ENCODE peak calls at places on chromosome 12, in seven cellular contexts. B, Z, R, W, C, Q and M are unnamed samples.

GRCh38 chr12:12379831-12380730 is 23.2 kb downstream of the BORCS5 start:
- DNase-seq in Z (no peak), B (no peak), R (no peak), C (no peak), W (no peak), Q (peak; percentile 22), M (no peak)

GRCh38 chr12:7100239-7100638 is 8.0 kb upstream of the C1R start:
- DNase-seq in B (no peak), Q (no peak), Z (no peak), R (no peak), W (no peak), C (no peak), M (no peak)

GRCh38 chr12:72453079-72453478 is 180.9 kb downstream of the TRHDE start:
- DNase-seq in B (no peak), W (no peak), Q (no peak), Z (no peak), C (no peak), R (no peak), M (no peak)

GRCh38 chr12:96402061-96402460 is 1.8 kb upstream of the CDK17 start:
- DNase-seq in B (no peak), C (no peak), Z (peak; percentile 30), Q (no peak), R (no peak), W (no peak), M (no peak)

GRCh38 chr12:32273063-32273521 is 126.3 kb upstream of the FGD4 start:
- DNase-seq in B (no peak), W (no peak), R (no peak), C (no peak), Z (peak; percentile 69), Q (no peak), M (no peak)

GRCh38 chr12:65229441-65229840 is 49.0 kb upstream of the MSRB3 start:
- DNase-seq in R (no peak), W (no peak), Z (no peak), C (peak; percentile 54), B (peak; percentile 33), Q (no peak), M (peak; percentile 11)

GRCh38 chr12:25648460-25648859 is 95.4 kb upstream of the LMNTD1 start:
- DNase-seq in Z (no peak), Q (peak; percentile 66), R (peak; percentile 81), W (no peak), C (peak; percentile 21), B (peak; percentile 46), M (no peak)

GRCh38 chr12:1583421-1584078 is 10.8 kb downstream of the FBXL14 start:
- DNase-seq in R (peak; percentile 82), Q (peak; percentile 88), B (peak; percentile 81), C (peak; percentile 80), Z (peak; percentile 93), W (no peak), M (peak; percentile 77)

GRCh38 chr12:95204141-95204866 is 13.0 kb downstream of the FGD6 start:
- DNase-seq in B (peak; percentile 56), C (no peak), Q (peak; percentile 56), W (no peak), Z (no peak), R (peak; percentile 86), M (no peak)

GRCh38 chr12:6961278-6961694 is 9.2 kb downstream of the PHB2 start:
- DNase-seq in Q (no peak), R (peak; percentile 74), B (peak; percentile 45), C (no peak), W (peak; percentile 90), Z (no peak), M (no peak)

GRCh38 chr12:108922918-108923317 is 43.0 kb downstream of the DAO start:
- DNase-seq in B (no peak), Z (no peak), R (no peak), C (no peak), Q (no peak), W (no peak), M (no peak)

GRCh38 chr12:75455839-75456238 is 24.7 kb upstream of the GLIPR1 start:
- DNase-seq in C (no peak), B (no peak), W (no peak), Q (no peak), R (no peak), Z (no peak), M (no peak)

GRCh38 chr12:76901628-76902386 is 23.0 kb upstream of the CSRP2 start:
- DNase-seq in Z (no peak), Q (no peak), C (no peak), B (no peak), W (no peak), R (no peak), M (no peak)

GRCh38 chr12:121753844-121754264 is 39.6 kb downstream of the RHOF start:
- DNase-seq in R (no peak), Z (no peak), B (no peak), Q (no peak), C (no peak), W (no peak), M (no peak)

GRCh38 chr12:3341594-3341993 is 149.4 kb upstream of the PRMT8 start:
- DNase-seq in R (no peak), Z (no peak), Q (no peak), B (no peak), C (no peak), W (no peak), M (no peak)

GRCh38 chr12:524167-524951 is 64.6 kb downstream of the B4GALNT3 start:
- DNase-seq in W (no peak), R (no peak), Z (no peak), B (no peak), Q (no peak), C (no peak), M (no peak)

GRCh38 chr12:29537292-29537691 is 39.8 kb upstream of the OVCH1 start:
- DNase-seq in R (no peak), B (no peak), Q (no peak), C (no peak), W (no peak), Z (no peak), M (peak; percentile 36)

GRCh38 chr12:3252416-3252815 is 175.2 kb downstream of the TSPAN9 start:
- DNase-seq in Q (peak; percentile 79), B (no peak), R (no peak), Z (no peak), C (no peak), W (no peak), M (peak; percentile 19)

GRCh38 chr12:116091579-116091978 is 185.9 kb downstream of the MED13L start:
- DNase-seq in Z (no peak), B (no peak), C (no peak), Q (no peak), W (no peak), R (no peak), M (no peak)

GRCh38 chr12:6338955-6339761 is 2.7 kb downstream of the TNFRSF1A start:
- DNase-seq in W (no peak), Z (peak; percentile 40), R (no peak), B (no peak), Q (no peak), C (no peak), M (no peak)